ENCODE peak calls at places on chromosomes 16 and 17, in six cellular contexts. Z is tibial artery, H is ovary, D is breast epithelium, A is A549, Q is stomach. S is an unnamed sample.

GRCh38 chr17:52181842-52182241 is 23.3 kb upstream of the CA10 start:
- DNase-seq in Z (no peak), H (no peak), D (no peak), A (no peak), Q (no peak), S (no peak)

GRCh38 chr16:22300427-22301071 is 3.3 kb downstream of the POLR3E start:
- DNase-seq in Z (no peak), H (no peak), D (no peak), A (peak), Q (peak), S (peak)

GRCh38 chr16:1183235-1183907 is 30.5 kb downstream of the CACNA1H start:
- DNase-seq in Z (peak), H (peak), D (no peak), A (peak), Q (no peak), S (no peak)

GRCh38 chr16:66361604-66362135 is 4.8 kb upstream of the CDH5 start:
- DNase-seq in Z (no peak), H (no peak), D (no peak), A (no peak), Q (no peak), S (no peak)

GRCh38 chr17:47315451-47316266 is 8.1 kb upstream of the EFCAB13 start:
- DNase-seq in Z (no peak), H (no peak), D (no peak), A (peak), Q (no peak), S (no peak)

GRCh38 chr16:84538441-84538840 is 34.0 kb upstream of the MEAK7 start:
- DNase-seq in Z (no peak), H (no peak), D (no peak), A (no peak), Q (no peak), S (no peak)

GRCh38 chr17:42493324-42493723 is 34.6 kb downstream of the ATP6V0A1 start:
- DNase-seq in Z (no peak), H (no peak), D (no peak), A (no peak), Q (no peak), S (no peak)

GRCh38 chr17:28727727-28728363 is 743 bp upstream of the NEK8 start:
- DNase-seq in Z (peak), H (peak), D (peak), A (peak), Q (peak), S (no peak)

GRCh38 chr17:27408891-27409290 is 47.4 kb upstream of the KSR1 start:
- DNase-seq in Z (no peak), H (no peak), D (no peak), A (peak), Q (peak), S (no peak)

GRCh38 chr16:6541262-6541661 is 791.4 kb upstream of the RBFOX1 start:
- DNase-seq in Z (no peak), H (no peak), D (no peak), A (no peak), Q (no peak), S (no peak)

GRCh38 chr16:1613728-1614225 is 1.6 kb downstream of the CRAMP1 start:
- DNase-seq in Z (no peak), H (peak), D (no peak), A (no peak), Q (peak), S (no peak)

GRCh38 chr17:39927928-39928867 is 666 bp downstream of the LRRC3C start:
- DNase-seq in Z (peak), H (peak), D (no peak), A (peak), Q (peak), S (peak)

GRCh38 chr17:64357191-64357981 is 33.3 kb downstream of the PECAM1 start:
- DNase-seq in Z (peak), H (no peak), D (no peak), A (no peak), Q (no peak), S (peak)

GRCh38 chr17:38512473-38513058 is 84.3 kb downstream of the ARHGAP23 start:
- DNase-seq in Z (no peak), H (no peak), D (no peak), A (no peak), Q (no peak), S (no peak)

GRCh38 chr17:65078441-65079160 is 22.1 kb upstream of the GNA13 start:
- DNase-seq in Z (no peak), H (no peak), D (no peak), A (no peak), Q (peak), S (no peak)

GRCh38 chr17:64641499-64641898 is 20.6 kb downstream of the SMURF2 start:
- DNase-seq in Z (no peak), H (no peak), D (no peak), A (peak), Q (no peak), S (no peak)

GRCh38 chr16:17204248-17205043 is 266.3 kb downstream of the XYLT1 start:
- DNase-seq in Z (no peak), H (no peak), D (no peak), A (no peak), Q (no peak), S (no peak)

GRCh38 chr17:51703364-51704341 is 443.3 kb downstream of the UTP18 start:
- DNase-seq in Z (peak), H (peak), D (peak), A (no peak), Q (peak), S (no peak)

GRCh38 chr17:72119280-72119962 is 1.4 kb upstream of the SOX9 start:
- DNase-seq in Z (no peak), H (no peak), D (no peak), A (no peak), Q (no peak), S (no peak)

GRCh38 chr16:82603784-82604411 is 22.9 kb upstream of the CDH13 start:
- DNase-seq in Z (peak), H (no peak), D (no peak), A (peak), Q (peak), S (peak)

GRCh38 chr16:50154369-50154947 is 1.4 kb downstream of the TENT4B start:
- DNase-seq in Z (no peak), H (no peak), D (no peak), A (peak), Q (no peak), S (no peak)

GRCh38 chr17:59842901-59843652 is 49.7 kb downstream of the TUBD1 start:
- DNase-seq in Z (no peak), H (no peak), D (peak), A (peak), Q (peak), S (no peak)

GRCh38 chr16:46947900-46948547 is 25.4 kb downstream of the DNAJA2 start:
- DNase-seq in Z (no peak), H (no peak), D (no peak), A (peak), Q (peak), S (no peak)

GRCh38 chr17:1736348-1737281 is 6.1 kb upstream of the SERPINF2 start:
- DNase-seq in Z (no peak), H (peak), D (no peak), A (peak), Q (peak), S (peak)

GRCh38 chr17:7989781-7990655 is 12.4 kb upstream of the GUCY2D start:
- DNase-seq in Z (peak), H (peak), D (peak), A (peak), Q (peak), S (peak)

GRCh38 chr17:68972119-68972704 is 17.0 kb upstream of the ABCA8 start:
- DNase-seq in Z (no peak), H (no peak), D (no peak), A (peak), Q (no peak), S (no peak)

GRCh38 chr16:47197536-47198179 is 53.9 kb upstream of the NETO2 start:
- DNase-seq in Z (peak), H (no peak), D (no peak), A (no peak), Q (no peak), S (peak)

GRCh38 chr17:40062347-40063033 is at the start of gene THRA:
- DNase-seq in Z (peak), H (peak), D (no peak), A (no peak), Q (peak), S (peak)

GRCh38 chr17:31573047-31573446 is 181.6 kb downstream of the RAB11FIP4 start:
- DNase-seq in Z (no peak), H (no peak), D (no peak), A (no peak), Q (no peak), S (no peak)

GRCh38 chr17:16419929-16420271 is 4.5 kb downstream of the TRPV2 start:
- DNase-seq in Z (no peak), H (no peak), D (no peak), A (no peak), Q (no peak), S (no peak)

GRCh38 chr17:45128989-45129388 is 3.3 kb downstream of the PLCD3 start:
- DNase-seq in Z (no peak), H (no peak), D (no peak), A (no peak), Q (no peak), S (no peak)

GRCh38 chr17:45127209-45127582 is 5.1 kb downstream of the PLCD3 start:
- DNase-seq in Z (no peak), H (no peak), D (no peak), A (peak), Q (peak), S (no peak)

GRCh38 chr17:45127583-45128300 is 4.6 kb downstream of the PLCD3 start:
- DNase-seq in Z (peak), H (peak), D (peak), A (peak), Q (peak), S (peak)

GRCh38 chr17:45129426-45129939 is 2.8 kb downstream of the PLCD3 start:
- DNase-seq in Z (no peak), H (peak), D (no peak), A (peak), Q (no peak), S (peak)

DNA sequence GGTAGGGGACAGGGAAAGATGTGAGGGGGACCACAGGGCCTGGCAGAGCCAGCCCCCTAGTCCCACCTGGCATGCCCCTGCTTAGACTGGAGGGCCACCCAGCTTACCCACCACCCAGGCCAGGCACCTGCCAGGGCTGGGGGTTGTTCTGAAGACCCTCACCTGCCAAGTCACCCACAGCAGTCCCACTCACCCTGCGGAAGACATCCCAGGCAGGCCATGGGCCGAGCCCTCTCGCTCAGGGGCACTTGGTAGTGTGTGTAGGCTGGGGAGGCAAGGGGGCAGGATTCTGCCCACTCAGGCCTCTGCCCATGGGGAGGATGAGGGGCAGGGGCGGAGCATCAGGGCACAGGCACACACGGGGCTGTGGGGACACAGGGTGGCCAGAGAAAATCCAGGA is 4.0 kb downstream of the PLCD3 start:
- DNase-seq in Z (no peak), H (no peak), D (no peak), A (no peak), Q (no peak), S (no peak)
- H3K4me3 ChIP-seq in Z (peak), H (no peak), D (no peak), A (peak), Q (no peak), S (no peak)

GRCh38 chr16:56608043-56608875 is at the start of gene MT2A:
- DNase-seq in Z (peak), H (peak), D (peak), A (peak), Q (peak), S (peak)

GRCh38 chr16:56605475-56605874 is 2.9 kb upstream of the MT2A start:
- DNase-seq in Z (no peak), H (no peak), D (no peak), A (no peak), Q (no peak), S (no peak)

GRCh38 chr16:56607675-56608042 is 725 bp upstream of the MT2A start:
- DNase-seq in Z (no peak), H (no peak), D (no peak), A (no peak), Q (no peak), S (no peak)

GRCh38 chr16:56606071-56606687 is 2.2 kb upstream of the MT2A start:
- DNase-seq in Z (peak), H (peak), D (no peak), A (peak), Q (no peak), S (no peak)

GRCh38 chr16:56606688-56607618 is 1.4 kb upstream of the MT2A start:
- DNase-seq in Z (peak), H (peak), D (peak), A (peak), Q (peak), S (peak)
- H3K4me3 ChIP-seq in Z (peak), H (no peak), D (peak), A (peak), Q (no peak), S (peak)

DNA sequence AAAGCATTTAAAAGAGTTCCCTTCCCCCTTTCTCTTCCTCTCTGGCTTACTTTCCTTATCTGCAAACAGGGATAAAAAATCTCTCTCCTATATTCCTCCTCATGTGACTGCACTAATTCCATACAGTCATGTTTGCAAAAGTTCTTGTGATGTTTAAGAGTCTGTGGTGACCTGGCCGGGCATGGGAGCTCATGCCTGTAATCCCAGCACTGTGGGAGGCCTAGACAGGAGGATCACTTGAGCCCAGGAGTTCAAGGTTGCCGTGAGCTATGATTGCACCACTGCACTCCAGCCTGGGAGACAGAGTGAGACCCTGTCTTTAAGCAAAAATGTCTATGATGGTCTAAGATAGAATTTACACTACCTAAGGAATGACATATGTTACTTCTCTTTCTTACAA is 19.6 kb downstream of the NOG start:
- DNase-seq in Z (no peak), H (no peak), D (no peak), A (no peak), Q (no peak), S (no peak)
- H3K4me3 ChIP-seq in Z (no peak), H (no peak), D (no peak), A (no peak), Q (no peak), S (no peak)

GRCh38 chr16:3577302-3577752 is at the start of gene NLRC3:
- DNase-seq in Z (no peak), H (no peak), D (no peak), A (no peak), Q (no peak), S (no peak)

GRCh38 chr16:3578121-3578520 is 918 bp upstream of the NLRC3 start:
- DNase-seq in Z (no peak), H (no peak), D (no peak), A (no peak), Q (no peak), S (no peak)

GRCh38 chr16:3574195-3574594 is 3.0 kb downstream of the NLRC3 start:
- DNase-seq in Z (no peak), H (no peak), D (no peak), A (no peak), Q (no peak), S (no peak)

GRCh38 chr16:3575491-3575890 is 1.7 kb downstream of the NLRC3 start:
- DNase-seq in Z (no peak), H (no peak), D (no peak), A (no peak), Q (no peak), S (no peak)

GRCh38 chr16:3576211-3576610 is 992 bp downstream of the NLRC3 start:
- DNase-seq in Z (no peak), H (no peak), D (no peak), A (no peak), Q (no peak), S (no peak)
- H3K4me3 ChIP-seq in Z (no peak), H (no peak), D (no peak), A (no peak), Q (peak), S (no peak)

GRCh38 chr17:61575352-61575975 is 15.6 kb downstream of the NACA2 start:
- DNase-seq in Z (no peak), H (no peak), D (no peak), A (no peak), Q (no peak), S (no peak)
- H3K4me3 ChIP-seq in Z (no peak), H (no peak), D (no peak), A (no peak), Q (no peak), S (no peak)

DNA sequence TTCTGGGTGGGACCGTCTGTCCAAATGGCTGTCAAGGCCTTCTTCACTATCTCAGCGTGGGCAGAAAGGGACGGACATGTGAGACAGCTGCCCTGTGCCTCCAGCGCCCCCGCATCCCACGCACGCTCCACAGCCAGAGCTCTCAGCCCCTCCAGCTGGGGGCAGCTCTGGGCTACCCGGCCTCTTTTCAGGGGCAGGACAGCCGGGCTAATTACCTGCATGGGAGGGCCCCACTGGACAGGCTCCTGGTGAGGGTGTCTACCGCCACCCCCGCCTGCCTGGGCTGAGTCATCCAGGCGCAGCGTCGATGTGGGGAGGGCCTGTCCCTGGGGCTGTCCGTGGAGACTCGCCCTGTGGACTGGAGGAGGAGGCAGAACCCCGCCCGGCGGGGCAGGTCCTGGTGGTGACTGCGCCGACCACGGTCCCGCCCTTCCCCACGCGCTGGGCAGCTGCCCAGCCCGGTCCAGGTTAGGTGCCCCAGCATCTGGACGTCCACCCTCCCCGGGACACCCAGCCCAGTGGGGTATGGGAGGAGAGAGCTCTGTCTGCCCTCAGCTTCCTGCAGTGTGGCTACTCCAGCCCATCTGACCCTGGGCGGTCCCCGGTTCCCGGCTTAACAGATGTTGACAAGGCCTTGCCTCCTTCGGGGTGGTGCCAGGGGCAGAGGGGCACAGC is 5.9 kb upstream of the METRNL start:
- DNase-seq in Z (no peak), H (no peak), D (no peak), A (no peak), Q (peak), S (no peak)
- H3K4me3 ChIP-seq in Z (no peak), H (no peak), D (no peak), A (no peak), Q (no peak), S (no peak)

GRCh38 chr17:36939059-36939943 is 2.0 kb downstream of the LHX1 start:
- DNase-seq in Z (no peak), H (no peak), D (no peak), A (no peak), Q (no peak), S (no peak)
- H3K4me3 ChIP-seq in Z (no peak), H (no peak), D (no peak), A (no peak), Q (no peak), S (no peak)

S was measured in gastrocnemius medialis.